ENCODE peak calls at places on chromosome 13, in four cellular contexts. B is effector CD4-positive, alpha-beta T cell; L is stromal cell of bone marrow; N is SHP77. E is an unnamed sample.

GRCh38 chr13:41891119-41891518 is 69.8 kb downstream of the VWA8 start:
- DNase-seq in L (no peak), N (no peak), B (no peak), E (no peak)

GRCh38 chr13:113639661-113640262 is 18.2 kb downstream of the ATP4B start:
- DNase-seq in L (no peak), N (no peak), B (no peak), E (no peak)

GRCh38 chr13:76663941-76664340 is 222.3 kb downstream of the KCTD12 start:
- DNase-seq in B (no peak), N (no peak), L (peak), E (no peak)

GRCh38 chr13:113557013-113557412 is 27.5 kb upstream of the TFDP1 start:
- DNase-seq in N (no peak), B (no peak), L (no peak), E (no peak)

GRCh38 chr13:52105841-52106240 is 23.0 kb downstream of the NEK5 start:
- DNase-seq in B (no peak), N (no peak), L (no peak), E (no peak)

GRCh38 chr13:67283602-67284001 is 53.5 kb upstream of the PCDH9 start:
- DNase-seq in N (no peak), L (no peak), B (no peak), E (no peak)

GRCh38 chr13:48131481-48131992 is 36.6 kb upstream of the MED4 start:
- DNase-seq in L (no peak), B (no peak), N (no peak), E (no peak)

GRCh38 chr13:98325724-98326123 is 148.7 kb upstream of the RNF113B start:
- DNase-seq in L (no peak), N (no peak), B (no peak), E (no peak)

GRCh38 chr13:114164681-114165429 is 14.2 kb upstream of the CFAP97D2 start:
- DNase-seq in N (no peak), B (no peak), L (no peak), E (no peak)

GRCh38 chr13:112073245-112074138 is 6.5 kb downstream of the SOX1 start:
- DNase-seq in L (no peak), N (no peak), B (no peak), E (no peak)

GRCh38 chr13:79988573-79988972 is 352.4 kb downstream of the SPRY2 start:
- DNase-seq in B (no peak), N (no peak), L (peak), E (no peak)

GRCh38 chr13:37361608-37362007 is 237.0 kb downstream of the POSTN start:
- DNase-seq in L (no peak), B (no peak), N (no peak), E (no peak)

GRCh38 chr13:92967923-92968322 is 258.7 kb upstream of the GPC6 start:
- DNase-seq in N (no peak), L (peak), B (no peak), E (no peak)

GRCh38 chr13:77715233-77715891 is 17.9 kb downstream of the SLAIN1 start:
- DNase-seq in L (no peak), N (no peak), B (no peak), E (no peak)

GRCh38 chr13:114140131-114140908 is 7.9 kb upstream of the RASA3 start:
- DNase-seq in L (no peak), B (peak), N (no peak), E (no peak)

GRCh38 chr13:39603424-39603947 is 493 bp upstream of the LHFPL6 start:
- DNase-seq in L (no peak), N (peak), B (no peak), E (no peak)

GRCh38 chr13:73902847-73903246 is 231.4 kb downstream of the KLF12 start:
- DNase-seq in B (no peak), N (no peak), L (no peak), E (no peak)

GRCh38 chr13:112877066-112877465 is 91.9 kb upstream of the MCF2L start:
- DNase-seq in N (no peak), L (no peak), B (no peak), E (no peak)

GRCh38 chr13:84873951-84874350 is 925.3 kb downstream of the SLITRK6 start:
- DNase-seq in B (no peak), N (no peak), L (no peak), E (no peak)

GRCh38 chr13:113787694-113788093 is 28.7 kb downstream of the TMEM255B start:
- DNase-seq in L (no peak), N (no peak), B (no peak), E (no peak)

GRCh38 chr13:21668665-21669599 is 1.9 kb upstream of the FGF9 start:
- DNase-seq in B (peak), N (peak), L (no peak), E (no peak)